ENCODE peak calls at places on chromosomes 3 and 15, in ten cellular contexts. R is kidney; H is stimulated activated CD8-positive, alpha-beta memory T cell treated with anti-CD3 and anti-CD28 coated beads, Interleukin-15, amount 100 ng/mL, for 4 hours; O is left lung; D is H7; L is putamen; M is Panc1; W is choroid plexus epithelial cell; N is AG08395; K is effector CD4-positive, alpha-beta T cell. C is an unnamed sample.

GRCh38 chr15:99449514-99449913 is 116.3 kb upstream of the MEF2A start:
- DNase-seq in R (no peak), H (no peak), O (no peak), D (no peak), L (no peak), M (no peak), W (no peak), N (no peak), K (no peak), C (no peak)

GRCh38 chr3:54046677-54047214 is 75.6 kb upstream of the CACNA2D3 start:
- DNase-seq in R (no peak), H (no peak), O (no peak), D (no peak), L (no peak), M (no peak), W (peak), N (peak), K (no peak), C (no peak)

GRCh38 chr15:75578948-75579908 is at the start of gene PTPN9:
- DNase-seq in R (peak), H (peak), O (peak), D (peak), L (peak), M (no peak), W (peak), N (peak), K (peak), C (peak)

GRCh38 chr3:37824090-37824953 is 37.4 kb upstream of the CTDSPL start:
- DNase-seq in R (no peak), H (no peak), O (no peak), D (no peak), L (no peak), M (no peak), W (no peak), N (no peak), K (no peak), C (no peak)

GRCh38 chr3:83317605-83318004 is 1556.2 kb upstream of the GBE1 start:
- DNase-seq in R (no peak), H (no peak), O (no peak), D (peak), L (no peak), M (no peak), W (no peak), N (no peak), K (no peak), C (no peak)

GRCh38 chr3:195582947-195583346 is 793 bp downstream of the APOD start:
- DNase-seq in R (no peak), H (no peak), O (no peak), D (peak), L (peak), M (no peak), W (peak), N (no peak), K (no peak), C (no peak)

GRCh38 chr3:179026636-179027035 is 45.0 kb downstream of the ZMAT3 start:
- DNase-seq in R (no peak), H (no peak), O (no peak), D (no peak), L (no peak), M (no peak), W (peak), N (no peak), K (no peak), C (no peak)

GRCh38 chr15:76038512-76038911 is 21.3 kb upstream of the TMEM266 start:
- DNase-seq in R (no peak), H (no peak), O (no peak), D (no peak), L (no peak), M (no peak), W (no peak), N (no peak), K (no peak), C (no peak)